ENCODE peak calls at places on chromosome 10, in seven cellular contexts. C is cardiac muscle cell, X is psoas muscle, O is stomach, T is progenitor cell of endocrine pancreas, P is AG04450, S is WTC11. A is an unnamed sample.

GRCh38 chr10:29688230-29688634 is 53.5 kb upstream of the SVIL start:
- DNase-seq in C (peak; percentile 6), X (no peak), O (no peak), T (no peak), P (no peak), S (peak; percentile 52), A (no peak)

GRCh38 chr10:74297389-74298080 is 146.5 kb downstream of the ADK start:
- DNase-seq in C (no peak), X (no peak), O (no peak), T (no peak), P (no peak), S (no peak), A (no peak)

GRCh38 chr10:29243061-29243460 is 45.8 kb upstream of the LYZL1 start:
- DNase-seq in C (no peak), X (no peak), O (no peak), T (no peak), P (no peak), S (no peak), A (no peak)

GRCh38 chr10:132506711-132507466 is 30.7 kb upstream of the INPP5A start:
- DNase-seq in C (no peak), X (no peak), O (peak; percentile 13), T (no peak), P (no peak), S (no peak), A (peak; percentile 10)

GRCh38 chr10:44990965-44991364 is 9.8 kb upstream of the ZNF22 start:
- DNase-seq in C (no peak), X (no peak), O (no peak), T (peak; percentile 4), P (no peak), S (no peak), A (no peak)

GRCh38 chr10:118745056-118745455 is 9.7 kb downstream of the CACUL1 start:
- DNase-seq in C (no peak), X (no peak), O (no peak), T (no peak), P (no peak), S (no peak), A (no peak)

GRCh38 chr10:127963136-127963535 is 56.2 kb downstream of the PTPRE start:
- DNase-seq in C (no peak), X (no peak), O (no peak), T (no peak), P (no peak), S (no peak), A (no peak)

GRCh38 chr10:99620713-99621453 is 644 bp upstream of the SLC25A28 start:
- DNase-seq in C (peak; percentile 90), X (peak; percentile 95), O (peak; percentile 89), T (peak; percentile 86), P (peak; percentile 85), S (peak; percentile 90), A (peak; percentile 80)

GRCh38 chr10:2921956-2922680 is 145.2 kb upstream of the PFKP start:
- DNase-seq in C (no peak), X (no peak), O (no peak), T (no peak), P (no peak), S (no peak), A (no peak)
- TF ChIP-seq CTCF in C (no peak), X (no peak), O (no peak), T (no peak), P (no peak), S (no peak), A (no peak)

DNA sequence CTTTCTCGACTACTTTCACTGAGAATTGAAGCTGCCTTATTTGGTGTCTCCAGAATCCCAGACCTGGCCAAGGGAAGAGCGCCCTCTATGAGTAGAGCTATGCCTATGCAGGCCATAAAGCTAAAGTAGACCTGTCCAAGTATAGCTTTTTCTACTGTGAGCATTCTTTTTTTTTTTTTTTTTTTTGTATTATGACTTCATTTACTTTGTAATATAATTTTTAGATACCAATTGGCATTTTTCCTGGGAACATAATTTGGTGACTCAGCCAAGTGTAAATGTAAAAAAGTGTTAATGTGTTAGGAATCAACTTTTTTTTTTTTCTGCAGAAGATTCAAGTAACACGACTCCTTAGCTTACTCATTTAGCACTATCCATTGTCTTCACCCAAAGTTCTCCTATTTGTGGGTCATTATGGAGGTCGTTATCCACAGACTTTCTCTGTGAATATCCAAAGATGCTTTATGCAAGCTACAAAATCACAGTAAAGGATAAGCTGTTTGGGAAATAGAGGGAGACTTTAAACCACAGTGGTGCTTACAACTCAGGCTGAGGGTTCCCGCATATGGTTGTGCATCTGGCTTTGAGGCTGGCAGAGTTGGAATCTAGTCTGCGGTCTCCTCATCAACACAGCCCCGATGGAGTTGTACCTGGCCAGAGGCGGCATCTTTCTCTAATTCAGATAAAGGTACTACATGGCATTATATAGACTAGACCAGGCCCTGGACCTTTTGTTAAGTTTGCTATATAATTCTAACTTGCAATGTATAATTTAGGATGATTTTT is 1040.2 kb upstream of the SORCS1 start:
- DNase-seq in C (peak; percentile 76), X (no peak), O (no peak), T (no peak), P (no peak), S (peak; percentile 38), A (no peak)
- TF ChIP-seq CTCF in C (peak; percentile 56), X (peak; percentile 12), O (peak; percentile 47), T (peak; percentile 89), P (no peak), S (peak; percentile 85), A (no peak)

DNA sequence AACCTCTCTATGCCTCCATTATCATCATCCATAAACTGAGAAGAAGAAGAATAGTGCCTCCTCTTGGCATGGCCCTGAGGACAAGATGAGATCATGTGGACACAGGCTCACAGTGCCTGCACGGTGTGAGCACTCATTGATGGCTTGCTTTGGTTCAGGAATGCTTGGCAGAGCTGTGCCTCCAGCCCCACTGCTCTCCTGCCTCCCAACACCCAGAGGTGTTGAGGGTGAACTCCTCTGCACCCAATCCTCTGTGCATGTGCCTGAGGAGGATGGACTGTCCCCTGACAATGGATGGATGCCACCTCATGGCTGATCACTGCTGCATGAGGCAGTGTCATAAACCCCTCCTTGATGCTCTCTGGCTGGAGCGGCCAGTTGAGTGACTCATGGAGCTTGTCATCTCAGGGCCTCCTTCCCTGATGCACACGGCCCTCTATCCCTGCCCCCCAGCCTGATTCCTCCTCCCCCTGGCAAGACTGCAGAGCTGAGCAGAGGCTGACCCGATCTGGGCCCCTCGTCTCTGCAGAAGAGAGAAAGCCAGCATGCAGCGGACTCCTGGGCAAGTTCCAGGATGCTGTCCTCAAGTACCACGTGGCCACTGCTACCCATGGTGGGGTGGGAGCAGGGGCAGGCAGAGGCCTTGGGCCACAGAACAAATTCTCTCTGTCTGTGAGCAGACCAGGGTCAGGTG is 136.3 kb downstream of the KCNMA1 start:
- DNase-seq in C (no peak), X (peak; percentile 39), O (no peak), T (no peak), P (peak; percentile 63), S (no peak), A (no peak)
- TF ChIP-seq CTCF in C (no peak), X (no peak), O (no peak), T (no peak), P (no peak), S (no peak), A (no peak)

DNA sequence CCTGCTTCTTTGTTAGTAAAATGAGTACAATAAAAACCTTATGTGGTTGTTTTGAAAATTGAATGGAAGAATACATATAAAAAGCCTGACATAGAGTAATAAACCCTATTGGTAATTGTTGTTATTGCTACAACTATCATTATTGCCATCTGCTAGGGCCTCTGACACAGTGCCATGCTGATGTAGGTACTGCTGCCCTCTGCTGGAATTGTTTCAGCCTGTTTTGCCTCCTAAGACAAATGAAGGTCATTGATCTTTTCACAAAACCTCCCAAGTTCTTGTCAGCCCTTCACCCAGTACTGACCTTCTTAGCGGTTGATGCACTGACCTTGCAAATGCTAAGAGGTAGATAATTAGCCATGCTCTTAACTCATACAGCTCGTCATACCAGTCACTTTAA is 975.3 kb downstream of the SORCS1 start:
- DNase-seq in C (peak; percentile 73), X (no peak), O (peak; percentile 26), T (peak; percentile 15), P (no peak), S (peak; percentile 64), A (no peak)
- TF ChIP-seq CTCF in C (peak; percentile 52), X (no peak), O (no peak), T (peak; percentile 73), P (peak; percentile 23), S (peak; percentile 36), A (no peak)

DNA sequence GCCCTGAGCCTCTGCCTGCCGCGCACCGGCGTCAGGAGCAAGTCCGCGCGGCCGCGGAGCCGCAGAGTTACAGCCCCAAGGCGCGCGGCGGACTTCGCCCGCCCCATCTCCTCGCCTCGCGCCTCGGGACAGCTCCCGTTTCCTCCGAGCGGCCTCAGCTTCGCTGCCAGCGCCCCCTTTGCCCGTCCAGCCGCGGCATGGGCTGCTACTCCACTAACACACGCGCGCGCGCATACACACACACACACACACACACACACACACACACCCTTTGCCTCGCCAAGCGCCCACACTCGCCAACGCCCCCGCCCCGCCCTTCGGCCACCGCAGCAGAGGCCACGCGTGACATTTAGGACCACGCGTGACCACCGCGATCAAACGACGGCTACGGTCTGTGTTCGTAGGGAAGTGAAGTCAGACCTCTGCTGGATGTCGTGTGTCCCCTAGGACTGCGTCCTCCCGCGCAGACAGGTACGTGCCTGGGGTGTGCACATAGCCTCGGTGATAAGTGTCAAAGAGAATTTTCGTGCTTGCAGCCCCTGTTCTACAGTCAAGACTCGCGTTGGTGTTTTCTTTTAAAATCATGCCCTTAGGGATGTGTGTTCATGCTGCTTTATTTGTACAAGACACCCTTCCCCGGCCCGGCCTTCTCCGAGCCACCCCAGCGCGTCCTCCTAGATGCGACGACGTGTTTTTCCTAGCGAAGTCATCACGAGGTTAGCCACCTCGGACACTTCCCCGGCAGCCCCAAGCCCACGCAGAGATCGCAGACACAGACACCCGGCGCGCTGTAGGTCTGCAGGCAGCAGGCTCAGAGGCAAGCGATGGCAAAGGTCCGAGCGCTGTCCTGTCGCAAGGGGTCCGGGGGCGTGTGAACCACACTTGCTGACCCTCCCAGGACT is 890 bp downstream of the MKX start:
- DNase-seq in C (peak; percentile 77), X (peak; percentile 29), O (peak; percentile 28), T (peak; percentile 16), P (no peak), S (peak; percentile 53), A (peak; percentile 28)
- TF ChIP-seq CTCF in C (no peak), X (no peak), O (no peak), T (no peak), P (no peak), S (no peak), A (no peak)

DNA sequence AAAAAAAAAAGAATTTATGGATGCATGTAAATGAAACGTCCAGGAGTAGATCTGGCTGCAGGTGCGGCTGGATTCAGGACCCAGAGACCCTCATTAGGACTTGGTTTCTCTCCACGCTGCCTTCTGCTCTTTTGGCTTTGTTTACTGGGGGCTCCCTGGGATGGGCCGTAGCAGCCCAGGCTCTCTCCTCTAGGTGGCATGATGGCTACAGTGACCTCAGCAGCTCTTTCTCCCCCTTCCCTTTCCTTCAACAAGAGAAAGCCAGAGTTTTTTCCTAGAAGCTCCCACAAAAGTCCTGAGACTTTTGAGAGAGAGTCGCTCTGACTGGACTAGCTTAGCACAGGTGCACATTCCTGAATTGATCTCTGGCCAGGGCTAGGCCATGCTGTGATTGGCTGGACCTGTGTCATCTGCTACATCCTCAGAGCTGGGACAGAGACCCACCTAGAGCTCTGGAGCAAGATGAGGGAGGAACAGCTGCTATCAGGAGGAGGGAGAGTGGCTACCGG is 67.8 kb upstream of the PDCD4 start:
- DNase-seq in C (peak; percentile 53), X (peak; percentile 27), O (peak; percentile 60), T (no peak), P (no peak), S (peak; percentile 48), A (peak; percentile 29)
- TF ChIP-seq CTCF in C (peak; percentile 76), X (peak; percentile 51), O (peak; percentile 63), T (peak; percentile 61), P (peak; percentile 70), S (no peak), A (no peak)

A was measured in activated B cell treated with CpG ODN at 0.5 μM for 24 hours.